ENCODE peak calls at places on chromosomes 1 and 21, in ten cellular contexts. X is GM20000; M is heart right ventricle; F is GM23338; K is CD4-positive, alpha-beta T cell; C is A549; Z is kidney epithelial cell; U is cardiac fibroblast; T is ascending aorta; N is HFF-Myc. I is an unnamed sample.

GRCh38 chr1:8716238-8716637 is 101.2 kb downstream of the RERE start:
- DNase-seq in K (no peak), M (no peak), T (no peak), U (no peak), N (no peak), F (no peak), Z (no peak), X (no peak), C (no peak), I (no peak)

GRCh38 chr1:197319631-197320030 is 51.6 kb downstream of the CRB1 start:
- DNase-seq in C (no peak), N (no peak), X (no peak), U (no peak), Z (no peak), M (no peak), K (no peak), F (no peak), T (no peak), I (no peak)

GRCh38 chr1:12549460-12550349 is 68.3 kb downstream of the DHRS3 start:
- DNase-seq in F (no peak), K (no peak), X (no peak), C (peak; percentile 92), U (peak; percentile 76), T (no peak), Z (peak; percentile 95), N (peak; percentile 81), M (peak; percentile 62), I (no peak)

GRCh38 chr21:34526236-34526617 is 14.2 kb upstream of the KCNE1 start:
- DNase-seq in Z (no peak), K (no peak), U (peak; percentile 43), N (no peak), T (no peak), C (no peak), X (no peak), M (no peak), F (no peak), I (no peak)

GRCh38 chr1:37487619-37487984 is 13.2 kb downstream of the ZC3H12A start:
- DNase-seq in C (no peak), T (no peak), N (no peak), M (no peak), F (no peak), X (no peak), U (no peak), K (no peak), Z (no peak), I (no peak)

GRCh38 chr1:116474921-116475849 is 95.6 kb downstream of the CD58 start:
- DNase-seq in T (no peak), M (peak; percentile 51), F (no peak), C (peak; percentile 6), N (no peak), Z (peak; percentile 90), K (no peak), X (no peak), U (no peak), I (no peak)

GRCh38 chr1:232965124-232965911 is 14.9 kb downstream of the NTPCR start:
- DNase-seq in N (no peak), M (no peak), Z (no peak), T (no peak), X (no peak), C (no peak), K (no peak), F (no peak), U (no peak), I (no peak)

GRCh38 chr1:13794231-13795187 is 94.5 kb downstream of the PRDM2 start:
- DNase-seq in Z (no peak), M (no peak), U (no peak), X (peak; percentile 36), K (no peak), N (no peak), F (no peak), C (no peak), T (no peak), I (no peak)

GRCh38 chr1:23916209-23917131 is 3.3 kb upstream of the CNR2 start:
- DNase-seq in T (peak; percentile 15), N (peak; percentile 31), Z (peak; percentile 41), K (peak; percentile 19), F (peak; percentile 92), M (peak; percentile 51), C (peak; percentile 81), U (peak; percentile 77), X (peak; percentile 84), I (peak; percentile 28)

GRCh38 chr1:51073456-51073855 is 28.6 kb upstream of the C1orf185 start:
- DNase-seq in Z (no peak), N (no peak), M (no peak), T (no peak), C (no peak), F (no peak), X (no peak), U (peak; percentile 15), K (no peak), I (no peak)

GRCh38 chr1:229076217-229076616 is 194.7 kb upstream of the RAB4A start:
- DNase-seq in Z (no peak), N (no peak), U (peak; percentile 31), M (no peak), X (no peak), T (no peak), F (no peak), K (no peak), C (no peak), I (no peak)

GRCh38 chr1:10663668-10664035 is 132.8 kb downstream of the CASZ1 start:
- DNase-seq in U (peak; percentile 34), M (peak; percentile 72), K (no peak), C (no peak), F (peak; percentile 66), X (no peak), Z (no peak), T (peak; percentile 41), N (no peak), I (no peak)

DNA sequence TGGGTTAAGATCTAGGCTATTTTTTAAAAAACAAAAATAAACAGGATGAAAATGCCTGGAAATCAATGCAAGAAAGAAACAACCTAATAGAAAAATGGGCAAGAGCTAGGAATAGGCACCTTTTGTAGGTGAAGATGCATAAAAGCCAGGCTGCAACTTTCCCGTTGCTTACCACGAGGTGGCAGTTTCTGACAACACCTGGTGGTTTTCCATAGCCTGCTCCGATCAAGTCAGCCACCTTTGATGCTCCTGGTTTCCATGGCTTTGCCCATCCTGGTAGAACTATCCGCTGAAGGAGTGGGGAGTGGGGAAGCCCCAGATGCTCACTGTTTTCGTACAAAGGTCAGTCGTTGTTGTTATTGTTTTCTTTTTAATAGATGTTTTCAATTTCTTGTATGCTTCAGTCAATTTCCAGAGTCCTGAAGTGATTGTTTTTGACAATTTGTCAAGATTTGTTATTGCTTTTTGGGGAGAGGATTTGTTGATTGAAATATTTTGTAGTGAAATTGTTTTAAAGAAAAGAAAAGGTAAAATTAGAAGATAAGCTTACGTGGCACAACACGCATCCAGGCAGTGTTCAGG is 24.1 kb downstream of the UBE2Q1 start:
- DNase-seq in T (no peak), F (peak; percentile 89), C (peak; percentile 77), M (no peak), K (no peak), Z (no peak), N (no peak), X (peak; percentile 41), U (peak; percentile 27), I (peak; percentile 46)
- TF ChIP-seq CTCF in T (no peak), F (peak; percentile 71), C (peak; percentile 76), M (no peak), K (no peak), Z (peak; percentile 69), N (peak; percentile 47), X (no peak), U (peak; percentile 44), I (peak; percentile 66)

GRCh38 chr1:150620919-150621318 is 8.5 kb downstream of the ENSA start:
- DNase-seq in F (no peak), Z (no peak), M (no peak), C (no peak), U (no peak), X (no peak), T (no peak), K (no peak), N (no peak), I (no peak)

GRCh38 chr1:150615346-150616201 is 13.8 kb downstream of the ENSA start:
- DNase-seq in N (no peak), X (no peak), K (no peak), U (no peak), F (no peak), Z (no peak), M (no peak), T (no peak), C (peak; percentile 29), I (no peak)

GRCh38 chr1:150621497-150622113 is 7.8 kb downstream of the ENSA start:
- DNase-seq in N (no peak), C (peak; percentile 62), F (peak; percentile 76), X (peak; percentile 46), M (no peak), T (no peak), Z (no peak), U (peak; percentile 86), K (peak; percentile 53), I (no peak)

GRCh38 chr1:150622219-150622975 is 7.0 kb downstream of the ENSA start:
- DNase-seq in T (no peak), K (no peak), U (peak; percentile 67), F (peak; percentile 65), N (no peak), Z (no peak), M (peak; percentile 66), C (no peak), X (peak; percentile 23), I (no peak)

GRCh38 chr1:150619576-150620509 is 9.6 kb downstream of the ENSA start:
- DNase-seq in K (no peak), U (peak; percentile 85), N (peak; percentile 65), Z (no peak), T (no peak), C (peak; percentile 79), F (no peak), X (no peak), M (no peak), I (no peak)
- TF ChIP-seq CTCF in K (peak; percentile 11), U (peak; percentile 31), N (peak; percentile 33), Z (no peak), T (no peak), C (peak; percentile 58), F (no peak), X (no peak), M (peak; percentile 15), I (no peak)

DNA sequence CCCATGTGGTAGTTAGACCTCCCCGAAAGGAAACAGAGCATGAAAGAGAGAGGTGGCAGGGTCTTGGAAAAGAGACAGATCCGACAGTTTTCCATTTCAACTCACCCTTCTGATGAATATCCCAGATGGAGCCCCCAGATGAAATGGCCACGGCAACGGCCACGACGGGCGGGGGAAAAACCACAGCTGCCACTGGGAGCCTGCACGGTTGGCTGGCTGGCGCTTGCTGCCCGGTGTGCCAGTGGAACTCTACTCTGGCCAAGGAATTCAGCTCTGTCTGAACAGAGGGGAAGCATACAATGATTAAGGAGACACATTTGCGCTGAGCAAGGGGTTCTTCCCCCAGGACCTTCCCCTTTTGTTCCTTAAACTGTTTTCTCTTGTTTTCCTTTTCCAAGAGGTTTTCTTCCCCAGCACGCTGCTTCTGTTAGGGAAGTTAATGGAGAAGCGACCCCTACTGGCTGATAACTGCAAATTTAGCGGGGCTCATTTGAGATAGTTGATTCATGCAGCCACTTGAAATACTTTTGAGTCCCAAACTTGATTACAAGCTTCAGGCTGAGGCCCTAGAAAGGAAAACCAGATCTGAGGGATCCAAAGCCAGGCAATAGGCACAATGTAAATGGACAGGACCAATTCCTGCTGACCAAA is 1122.5 kb downstream of the NCAM2 start:
- DNase-seq in K (no peak), N (no peak), T (no peak), F (peak; percentile 85), Z (no peak), U (peak; percentile 16), M (no peak), C (peak; percentile 2), X (no peak), I (no peak)
- TF ChIP-seq CTCF in K (no peak), N (no peak), T (no peak), F (peak; percentile 86), Z (no peak), U (peak; percentile 35), M (no peak), C (no peak), X (no peak), I (peak; percentile 45)

GRCh38 chr21:37532868-37533780 is 166.6 kb downstream of the DYRK1A start:
- DNase-seq in U (peak; percentile 10), K (no peak), C (peak; percentile 35), X (peak; percentile 38), N (no peak), M (peak; percentile 25), T (no peak), Z (peak; percentile 59), F (no peak), I (no peak)
- TF ChIP-seq CTCF in U (peak; percentile 22), K (no peak), C (no peak), X (no peak), N (no peak), M (peak; percentile 24), T (no peak), Z (peak; percentile 16), F (no peak), I (no peak)

I was measured in progenitor cell of endocrine pancreas.